ENCODE peak calls at places on chromosomes 7 and 10, in seven cellular contexts. One of them, this sample, is unnamed.

GRCh38 chr7:78489423-78489822 is 690.9 kb downstream of the PHTF2 start:
- DNase-seq in activated CD4-positive, alpha-beta T cell treated with anti-CD3 and anti-CD28 coated beads, Interleukin-2, amount 50 U/mL, for 4 hours: no peak
- DNase-seq in activated naive CD4-positive, alpha-beta T cell: no peak
- DNase-seq in stimulated activated naive CD8-positive, alpha-beta T cell treated with anti-CD3 and anti-CD28 coated beads, Interleukin-15, Interleukin-2, amounts not matched to agents 100 U/mL and 50 U/mL, for 24 hours: no peak
- DNase-seq in GM12891: no peak
- DNase-seq in LoVo: no peak
- DNase-seq in sigmoid colon: no peak
- DNase-seq in this sample: no peak

GRCh38 chr10:67115972-67116371 is 190.1 kb downstream of the LRRTM3 start:
- DNase-seq in sigmoid colon: no peak
- DNase-seq in stimulated activated naive CD8-positive, alpha-beta T cell treated with anti-CD3 and anti-CD28 coated beads, Interleukin-15, Interleukin-2, amounts not matched to agents 100 U/mL and 50 U/mL, for 24 hours: no peak
- DNase-seq in activated naive CD4-positive, alpha-beta T cell: no peak
- DNase-seq in LoVo: no peak
- DNase-seq in GM12891: no peak
- DNase-seq in activated CD4-positive, alpha-beta T cell treated with anti-CD3 and anti-CD28 coated beads, Interleukin-2, amount 50 U/mL, for 4 hours: no peak
- DNase-seq in this sample: no peak

GRCh38 chr10:7233259-7233991 is 177.4 kb downstream of the SFMBT2 start:
- DNase-seq in activated naive CD4-positive, alpha-beta T cell: no peak
- DNase-seq in GM12891: no peak
- DNase-seq in LoVo: no peak
- DNase-seq in sigmoid colon: no peak
- DNase-seq in stimulated activated naive CD8-positive, alpha-beta T cell treated with anti-CD3 and anti-CD28 coated beads, Interleukin-15, Interleukin-2, amounts not matched to agents 100 U/mL and 50 U/mL, for 24 hours: no peak
- DNase-seq in activated CD4-positive, alpha-beta T cell treated with anti-CD3 and anti-CD28 coated beads, Interleukin-2, amount 50 U/mL, for 4 hours: no peak
- DNase-seq in this sample: peak; percentile 93

GRCh38 chr7:56483153-56483552 is 366.9 kb upstream of the NUPR2 start:
- DNase-seq in stimulated activated naive CD8-positive, alpha-beta T cell treated with anti-CD3 and anti-CD28 coated beads, Interleukin-15, Interleukin-2, amounts not matched to agents 100 U/mL and 50 U/mL, for 24 hours: no peak
- DNase-seq in activated CD4-positive, alpha-beta T cell treated with anti-CD3 and anti-CD28 coated beads, Interleukin-2, amount 50 U/mL, for 4 hours: no peak
- DNase-seq in GM12891: no peak
- DNase-seq in LoVo: no peak
- DNase-seq in activated naive CD4-positive, alpha-beta T cell: no peak
- DNase-seq in sigmoid colon: no peak
- DNase-seq in this sample: no peak

GRCh38 chr10:59580257-59580863 is 129.3 kb downstream of the SLC16A9 start:
- DNase-seq in activated CD4-positive, alpha-beta T cell treated with anti-CD3 and anti-CD28 coated beads, Interleukin-2, amount 50 U/mL, for 4 hours: no peak
- DNase-seq in stimulated activated naive CD8-positive, alpha-beta T cell treated with anti-CD3 and anti-CD28 coated beads, Interleukin-15, Interleukin-2, amounts not matched to agents 100 U/mL and 50 U/mL, for 24 hours: no peak
- DNase-seq in GM12891: no peak
- DNase-seq in LoVo: peak; percentile 25
- DNase-seq in activated naive CD4-positive, alpha-beta T cell: no peak
- DNase-seq in sigmoid colon: no peak
- DNase-seq in this sample: peak; percentile 46

GRCh38 chr10:79148452-79149344 is 79.9 kb downstream of the ZMIZ1 start:
- DNase-seq in sigmoid colon: peak; percentile 89
- DNase-seq in GM12891: no peak
- DNase-seq in activated naive CD4-positive, alpha-beta T cell: no peak
- DNase-seq in LoVo: peak; percentile 68
- DNase-seq in stimulated activated naive CD8-positive, alpha-beta T cell treated with anti-CD3 and anti-CD28 coated beads, Interleukin-15, Interleukin-2, amounts not matched to agents 100 U/mL and 50 U/mL, for 24 hours: no peak
- DNase-seq in activated CD4-positive, alpha-beta T cell treated with anti-CD3 and anti-CD28 coated beads, Interleukin-2, amount 50 U/mL, for 4 hours: no peak
- DNase-seq in this sample: no peak

GRCh38 chr7:41817386-41817785 is 114.5 kb upstream of the INHBA start:
- DNase-seq in sigmoid colon: no peak
- DNase-seq in GM12891: no peak
- DNase-seq in LoVo: no peak
- DNase-seq in activated CD4-positive, alpha-beta T cell treated with anti-CD3 and anti-CD28 coated beads, Interleukin-2, amount 50 U/mL, for 4 hours: no peak
- DNase-seq in stimulated activated naive CD8-positive, alpha-beta T cell treated with anti-CD3 and anti-CD28 coated beads, Interleukin-15, Interleukin-2, amounts not matched to agents 100 U/mL and 50 U/mL, for 24 hours: peak; percentile 9
- DNase-seq in activated naive CD4-positive, alpha-beta T cell: no peak
- DNase-seq in this sample: no peak

GRCh38 chr7:142542938-142543337 is 206.3 kb upstream of the PRSS1 start:
- DNase-seq in activated CD4-positive, alpha-beta T cell treated with anti-CD3 and anti-CD28 coated beads, Interleukin-2, amount 50 U/mL, for 4 hours: no peak
- DNase-seq in GM12891: no peak
- DNase-seq in activated naive CD4-positive, alpha-beta T cell: no peak
- DNase-seq in stimulated activated naive CD8-positive, alpha-beta T cell treated with anti-CD3 and anti-CD28 coated beads, Interleukin-15, Interleukin-2, amounts not matched to agents 100 U/mL and 50 U/mL, for 24 hours: no peak
- DNase-seq in LoVo: no peak
- DNase-seq in sigmoid colon: no peak
- DNase-seq in this sample: no peak

GRCh38 chr10:16891375-16892313 is 74.4 kb upstream of the RSU1 start:
- DNase-seq in stimulated activated naive CD8-positive, alpha-beta T cell treated with anti-CD3 and anti-CD28 coated beads, Interleukin-15, Interleukin-2, amounts not matched to agents 100 U/mL and 50 U/mL, for 24 hours: peak; percentile 62
- DNase-seq in GM12891: no peak
- DNase-seq in activated naive CD4-positive, alpha-beta T cell: no peak
- DNase-seq in LoVo: peak; percentile 29
- DNase-seq in activated CD4-positive, alpha-beta T cell treated with anti-CD3 and anti-CD28 coated beads, Interleukin-2, amount 50 U/mL, for 4 hours: peak; percentile 66
- DNase-seq in sigmoid colon: peak; percentile 84
- DNase-seq in this sample: peak; percentile 25

GRCh38 chr10:132507956-132508490 is 29.6 kb upstream of the INPP5A start:
- DNase-seq in LoVo: no peak
- DNase-seq in stimulated activated naive CD8-positive, alpha-beta T cell treated with anti-CD3 and anti-CD28 coated beads, Interleukin-15, Interleukin-2, amounts not matched to agents 100 U/mL and 50 U/mL, for 24 hours: no peak
- DNase-seq in activated naive CD4-positive, alpha-beta T cell: no peak
- DNase-seq in activated CD4-positive, alpha-beta T cell treated with anti-CD3 and anti-CD28 coated beads, Interleukin-2, amount 50 U/mL, for 4 hours: no peak
- DNase-seq in sigmoid colon: peak; percentile 64
- DNase-seq in GM12891: no peak
- DNase-seq in this sample: no peak

GRCh38 chr10:106560925-106561640 is 603.4 kb downstream of the SORCS1 start:
- DNase-seq in stimulated activated naive CD8-positive, alpha-beta T cell treated with anti-CD3 and anti-CD28 coated beads, Interleukin-15, Interleukin-2, amounts not matched to agents 100 U/mL and 50 U/mL, for 24 hours: no peak
- DNase-seq in GM12891: no peak
- DNase-seq in activated CD4-positive, alpha-beta T cell treated with anti-CD3 and anti-CD28 coated beads, Interleukin-2, amount 50 U/mL, for 4 hours: no peak
- DNase-seq in activated naive CD4-positive, alpha-beta T cell: no peak
- DNase-seq in LoVo: no peak
- DNase-seq in sigmoid colon: no peak
- DNase-seq in this sample: no peak

GRCh38 chr10:113108180-113108835 is 158.3 kb downstream of the TCF7L2 start:
- DNase-seq in GM12891: no peak
- DNase-seq in activated naive CD4-positive, alpha-beta T cell: no peak
- DNase-seq in LoVo: no peak
- DNase-seq in activated CD4-positive, alpha-beta T cell treated with anti-CD3 and anti-CD28 coated beads, Interleukin-2, amount 50 U/mL, for 4 hours: peak; percentile 3
- DNase-seq in stimulated activated naive CD8-positive, alpha-beta T cell treated with anti-CD3 and anti-CD28 coated beads, Interleukin-15, Interleukin-2, amounts not matched to agents 100 U/mL and 50 U/mL, for 24 hours: peak; percentile 60
- DNase-seq in sigmoid colon: no peak
- DNase-seq in this sample: no peak

GRCh38 chr10:74320717-74321116 is 169.7 kb downstream of the ADK start:
- DNase-seq in stimulated activated naive CD8-positive, alpha-beta T cell treated with anti-CD3 and anti-CD28 coated beads, Interleukin-15, Interleukin-2, amounts not matched to agents 100 U/mL and 50 U/mL, for 24 hours: no peak
- DNase-seq in GM12891: no peak
- DNase-seq in activated CD4-positive, alpha-beta T cell treated with anti-CD3 and anti-CD28 coated beads, Interleukin-2, amount 50 U/mL, for 4 hours: no peak
- DNase-seq in activated naive CD4-positive, alpha-beta T cell: no peak
- DNase-seq in sigmoid colon: no peak
- DNase-seq in LoVo: no peak
- DNase-seq in this sample: no peak

GRCh38 chr10:44571701-44572100 is 186.8 kb upstream of the CXCL12 start:
- DNase-seq in stimulated activated naive CD8-positive, alpha-beta T cell treated with anti-CD3 and anti-CD28 coated beads, Interleukin-15, Interleukin-2, amounts not matched to agents 100 U/mL and 50 U/mL, for 24 hours: no peak
- DNase-seq in sigmoid colon: no peak
- DNase-seq in activated CD4-positive, alpha-beta T cell treated with anti-CD3 and anti-CD28 coated beads, Interleukin-2, amount 50 U/mL, for 4 hours: no peak
- DNase-seq in GM12891: no peak
- DNase-seq in activated naive CD4-positive, alpha-beta T cell: no peak
- DNase-seq in LoVo: no peak
- DNase-seq in this sample: no peak

GRCh38 chr7:34087892-34088891 is 182.9 kb downstream of the BMPER start:
- DNase-seq in LoVo: no peak
- DNase-seq in GM12891: no peak
- DNase-seq in activated CD4-positive, alpha-beta T cell treated with anti-CD3 and anti-CD28 coated beads, Interleukin-2, amount 50 U/mL, for 4 hours: no peak
- DNase-seq in sigmoid colon: no peak
- DNase-seq in stimulated activated naive CD8-positive, alpha-beta T cell treated with anti-CD3 and anti-CD28 coated beads, Interleukin-15, Interleukin-2, amounts not matched to agents 100 U/mL and 50 U/mL, for 24 hours: no peak
- DNase-seq in activated naive CD4-positive, alpha-beta T cell: no peak
- DNase-seq in this sample: no peak

GRCh38 chr7:150421831-150422230 is 28.6 kb upstream of the GIMAP8 start:
- DNase-seq in activated naive CD4-positive, alpha-beta T cell: no peak
- DNase-seq in sigmoid colon: peak; percentile 54
- DNase-seq in GM12891: no peak
- DNase-seq in activated CD4-positive, alpha-beta T cell treated with anti-CD3 and anti-CD28 coated beads, Interleukin-2, amount 50 U/mL, for 4 hours: no peak
- DNase-seq in LoVo: no peak
- DNase-seq in stimulated activated naive CD8-positive, alpha-beta T cell treated with anti-CD3 and anti-CD28 coated beads, Interleukin-15, Interleukin-2, amounts not matched to agents 100 U/mL and 50 U/mL, for 24 hours: no peak
- DNase-seq in this sample: no peak

GRCh38 chr10:126242352-126243260 is 145.7 kb downstream of the ADAM12 start:
- DNase-seq in activated naive CD4-positive, alpha-beta T cell: no peak
- DNase-seq in LoVo: no peak
- DNase-seq in sigmoid colon: no peak
- DNase-seq in GM12891: no peak
- DNase-seq in stimulated activated naive CD8-positive, alpha-beta T cell treated with anti-CD3 and anti-CD28 coated beads, Interleukin-15, Interleukin-2, amounts not matched to agents 100 U/mL and 50 U/mL, for 24 hours: no peak
- DNase-seq in activated CD4-positive, alpha-beta T cell treated with anti-CD3 and anti-CD28 coated beads, Interleukin-2, amount 50 U/mL, for 4 hours: no peak
- DNase-seq in this sample: no peak

GRCh38 chr10:125263551-125263950 is 103.2 kb upstream of the CTBP2 start:
- DNase-seq in activated CD4-positive, alpha-beta T cell treated with anti-CD3 and anti-CD28 coated beads, Interleukin-2, amount 50 U/mL, for 4 hours: no peak
- DNase-seq in stimulated activated naive CD8-positive, alpha-beta T cell treated with anti-CD3 and anti-CD28 coated beads, Interleukin-15, Interleukin-2, amounts not matched to agents 100 U/mL and 50 U/mL, for 24 hours: no peak
- DNase-seq in sigmoid colon: no peak
- DNase-seq in LoVo: peak; percentile 45
- DNase-seq in GM12891: no peak
- DNase-seq in activated naive CD4-positive, alpha-beta T cell: no peak
- DNase-seq in this sample: no peak

GRCh38 chr10:31304261-31304970 is 14.6 kb upstream of the ZEB1 start:
- DNase-seq in sigmoid colon: no peak
- DNase-seq in GM12891: no peak
- DNase-seq in activated CD4-positive, alpha-beta T cell treated with anti-CD3 and anti-CD28 coated beads, Interleukin-2, amount 50 U/mL, for 4 hours: no peak
- DNase-seq in stimulated activated naive CD8-positive, alpha-beta T cell treated with anti-CD3 and anti-CD28 coated beads, Interleukin-15, Interleukin-2, amounts not matched to agents 100 U/mL and 50 U/mL, for 24 hours: no peak
- DNase-seq in activated naive CD4-positive, alpha-beta T cell: no peak
- DNase-seq in LoVo: no peak
- DNase-seq in this sample: no peak

GRCh38 chr7:127782075-127782474 is 130.1 kb downstream of the SND1 start:
- DNase-seq in GM12891: no peak
- DNase-seq in LoVo: no peak
- DNase-seq in activated naive CD4-positive, alpha-beta T cell: no peak
- DNase-seq in activated CD4-positive, alpha-beta T cell treated with anti-CD3 and anti-CD28 coated beads, Interleukin-2, amount 50 U/mL, for 4 hours: no peak
- DNase-seq in sigmoid colon: no peak
- DNase-seq in stimulated activated naive CD8-positive, alpha-beta T cell treated with anti-CD3 and anti-CD28 coated beads, Interleukin-15, Interleukin-2, amounts not matched to agents 100 U/mL and 50 U/mL, for 24 hours: no peak
- DNase-seq in this sample: no peak

GRCh38 chr7:55177068-55177530 is 158.3 kb downstream of the EGFR start:
- DNase-seq in GM12891: no peak
- DNase-seq in activated naive CD4-positive, alpha-beta T cell: no peak
- DNase-seq in sigmoid colon: no peak
- DNase-seq in activated CD4-positive, alpha-beta T cell treated with anti-CD3 and anti-CD28 coated beads, Interleukin-2, amount 50 U/mL, for 4 hours: no peak
- DNase-seq in LoVo: no peak
- DNase-seq in stimulated activated naive CD8-positive, alpha-beta T cell treated with anti-CD3 and anti-CD28 coated beads, Interleukin-15, Interleukin-2, amounts not matched to agents 100 U/mL and 50 U/mL, for 24 hours: no peak
- DNase-seq in this sample: no peak

This sample was measured in LNCaP clone FGC.